ENCODE peak calls at places on chromosome 14, in six cellular contexts. Z is K562, O is SK-N-SH, R is GM12878, K is HepG2, I is H1. L is an unnamed sample.

GRCh38 chr14:102626530-102626929 is 34.1 kb downstream of the RCOR1 start:
- DNase-seq in O (no peak), Z (no peak), I (no peak), R (no peak), K (no peak), L (no peak)

GRCh38 chr14:68951800-68952540 is 27.1 kb downstream of the ACTN1 start:
- DNase-seq in Z (no peak), K (no peak), O (peak), I (no peak), R (no peak), L (no peak)

GRCh38 chr14:90559811-90560492 is 163.1 kb downstream of the CALM1 start:
- DNase-seq in R (no peak), K (no peak), O (no peak), Z (no peak), I (no peak), L (no peak)

GRCh38 chr14:75231320-75231719 is 47.3 kb upstream of the FOS start:
- DNase-seq in I (no peak), K (no peak), R (no peak), Z (no peak), O (no peak), L (no peak)

GRCh38 chr14:65879218-65880009 is 466.9 kb downstream of the FUT8 start:
- DNase-seq in K (no peak), Z (no peak), O (no peak), R (no peak), I (no peak), L (peak)

GRCh38 chr14:102908766-102909455 is 13.6 kb upstream of the AMN start:
- DNase-seq in K (no peak), O (peak), R (no peak), Z (no peak), I (no peak), L (no peak)

GRCh38 chr14:93318927-93319326 is 13.9 kb downstream of the BTBD7 start:
- DNase-seq in O (no peak), R (no peak), K (no peak), Z (no peak), I (no peak), L (no peak)

GRCh38 chr14:101072070-101072469 is 168.5 kb upstream of the RTL1 start:
- DNase-seq in I (no peak), R (no peak), O (peak), K (no peak), Z (no peak), L (no peak)

GRCh38 chr14:102007916-102008418 is 43.6 kb downstream of the DYNC1H1 start:
- DNase-seq in O (no peak), R (no peak), K (no peak), Z (no peak), I (no peak), L (no peak)

GRCh38 chr14:58298477-58298879 is at the start of gene ARID4A:
- DNase-seq in I (peak), Z (no peak), K (no peak), O (no peak), R (no peak), L (no peak)

GRCh38 chr14:29671034-29671433 is 256.6 kb downstream of the PRKD1 start:
- DNase-seq in K (no peak), R (no peak), O (no peak), I (no peak), Z (no peak), L (no peak)

GRCh38 chr14:90003526-90004312 is 48.0 kb downstream of the TDP1 start:
- DNase-seq in O (no peak), R (no peak), I (no peak), Z (no peak), K (no peak), L (no peak)

GRCh38 chr14:61536661-61537566 is 158.4 kb upstream of the HIF1A start:
- DNase-seq in R (no peak), I (no peak), K (peak), O (no peak), Z (no peak), L (peak)

GRCh38 chr14:62778847-62779246 is 266.4 kb downstream of the KCNH5 start:
- DNase-seq in I (no peak), R (no peak), Z (no peak), O (no peak), K (no peak), L (no peak)

GRCh38 chr14:68789002-68789797 is 3.7 kb downstream of the ZFP36L1 start:
- DNase-seq in Z (peak), O (peak), I (peak), K (peak), R (no peak), L (peak)

GRCh38 chr14:31411218-31411727 is 9.1 kb downstream of the HEATR5A start:
- DNase-seq in Z (no peak), I (no peak), K (no peak), O (no peak), R (no peak), L (no peak)

GRCh38 chr14:54776361-54777001 is 126.1 kb downstream of the GCH1 start:
- DNase-seq in R (peak), Z (no peak), K (no peak), I (no peak), O (peak), L (no peak)

GRCh38 chr14:20176330-20176729 is 14.4 kb upstream of the OR11G2 start:
- DNase-seq in K (no peak), I (no peak), O (no peak), R (no peak), Z (no peak), L (no peak)

GRCh38 chr14:45261209-45261608 is 8.2 kb upstream of the MIS18BP1 start:
- DNase-seq in K (no peak), O (no peak), R (no peak), Z (no peak), I (no peak), L (no peak)

GRCh38 chr14:84252706-84253105 is 1277.2 kb upstream of the FLRT2 start:
- DNase-seq in O (no peak), Z (no peak), K (no peak), I (no peak), R (no peak), L (no peak)

GRCh38 chr14:84250863-84251262 is 1279.1 kb upstream of the FLRT2 start:
- DNase-seq in R (no peak), K (no peak), Z (no peak), I (no peak), O (no peak), L (no peak)

DNA sequence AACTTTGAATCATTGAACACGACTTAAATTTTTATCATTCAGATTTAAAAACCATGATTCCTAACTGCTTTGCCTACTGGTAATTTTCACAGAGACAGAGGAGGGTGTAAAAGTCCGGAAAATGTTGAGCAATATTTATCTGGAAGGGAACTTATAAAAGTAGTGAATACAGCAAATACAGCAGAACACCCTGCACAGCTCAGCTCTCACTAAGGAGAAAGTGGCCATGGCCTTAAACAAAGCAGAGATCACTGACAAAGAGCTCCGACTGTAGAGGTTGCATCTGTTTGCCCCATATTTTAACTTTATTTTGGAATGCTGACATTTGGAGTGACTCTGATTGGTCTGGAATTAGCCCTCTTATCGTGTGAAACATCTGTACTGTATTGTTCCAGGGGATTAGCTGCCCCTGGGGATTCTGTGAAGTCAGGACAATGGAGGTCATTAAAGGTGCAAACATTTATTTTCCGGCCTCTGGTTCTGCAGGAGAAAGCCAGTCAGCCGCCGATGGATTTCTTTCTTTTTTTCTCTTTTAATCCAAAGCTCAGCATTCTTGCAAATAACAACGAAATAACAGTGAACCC is 1275.6 kb upstream of the FLRT2 start:
- DNase-seq in R (no peak), K (no peak), I (no peak), O (no peak), Z (no peak), L (no peak)
- TF ChIP-seq CHD2 in R (no peak), K (no peak), I (no peak), O (no peak), Z (no peak), L (no peak)

DNA sequence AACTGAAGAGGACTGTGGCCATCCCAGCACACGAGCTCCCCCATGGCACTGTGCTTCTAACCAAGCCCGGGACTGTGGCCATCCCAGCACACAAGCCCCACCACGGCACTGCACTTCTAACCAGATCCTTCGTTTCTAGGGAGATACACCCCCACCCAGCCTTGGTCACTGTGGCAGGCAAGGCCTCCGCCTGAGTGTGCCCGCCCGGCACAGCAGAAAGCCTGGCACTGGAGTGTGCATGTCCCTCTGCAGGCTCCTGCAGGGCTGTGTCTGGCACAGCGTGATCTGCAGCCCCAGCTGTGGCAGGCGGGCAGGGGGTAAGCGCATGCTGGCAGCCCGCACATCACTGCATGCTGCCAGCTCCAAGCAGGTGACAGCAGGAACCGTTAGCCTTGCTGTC is 49.8 kb downstream of the CCDC85C start:
- DNase-seq in O (no peak), Z (no peak), K (no peak), R (no peak), I (no peak), L (no peak)
- TF ChIP-seq CHD2 in O (no peak), Z (no peak), K (no peak), R (no peak), I (no peak), L (no peak)

DNA sequence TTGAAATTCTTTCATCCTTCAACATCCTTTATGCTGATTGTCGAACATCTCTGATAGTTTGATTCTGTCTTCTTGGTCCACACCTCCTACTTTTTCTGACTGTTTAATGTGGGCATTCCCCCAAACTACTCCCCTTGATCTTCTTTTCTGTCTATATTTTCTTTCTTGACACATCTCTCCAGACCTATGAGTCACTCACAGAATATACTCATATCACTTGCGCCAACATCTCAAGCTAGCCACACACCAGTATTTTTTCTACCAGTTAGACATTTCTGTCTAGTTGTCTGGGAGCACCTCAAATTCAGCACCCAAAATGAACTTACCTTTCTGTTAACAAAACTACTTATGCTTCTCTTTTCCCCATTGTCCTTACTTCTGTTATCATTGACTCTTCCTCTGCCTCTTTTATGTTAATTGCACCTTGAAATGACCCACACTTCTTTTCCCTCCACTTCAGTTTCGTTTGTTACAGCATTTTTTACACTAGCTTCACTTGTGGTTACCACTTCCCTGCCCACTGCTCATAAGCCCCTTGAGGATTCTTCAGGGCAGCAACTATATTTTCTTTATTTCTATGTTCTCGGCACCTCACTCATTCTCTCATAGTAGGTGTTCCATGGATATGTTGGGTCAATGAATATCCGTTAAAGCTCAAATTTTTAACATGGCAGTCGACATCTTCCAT is 33.5 kb downstream of the TSHR start:
- DNase-seq in Z (no peak), K (no peak), O (no peak), R (no peak), I (no peak), L (no peak)
- TF ChIP-seq CHD2 in Z (no peak), K (no peak), O (no peak), R (no peak), I (no peak), L (no peak)

GRCh38 chr14:73758392-73759182 is 44.4 kb upstream of the PNMA1 start:
- DNase-seq in O (peak), R (no peak), K (peak), Z (peak), I (peak), L (peak)

GRCh38 chr14:73760598-73761586 is 46.7 kb upstream of the PNMA1 start:
- DNase-seq in Z (no peak), K (no peak), O (no peak), R (no peak), I (no peak), L (no peak)

GRCh38 chr14:73757876-73758391 is 43.8 kb upstream of the PNMA1 start:
- DNase-seq in I (no peak), O (peak), R (no peak), K (no peak), Z (no peak), L (no peak)

GRCh38 chr14:73759714-73760597 is 45.8 kb upstream of the PNMA1 start:
- DNase-seq in R (peak), O (peak), I (peak), K (peak), Z (peak), L (peak)

DNA sequence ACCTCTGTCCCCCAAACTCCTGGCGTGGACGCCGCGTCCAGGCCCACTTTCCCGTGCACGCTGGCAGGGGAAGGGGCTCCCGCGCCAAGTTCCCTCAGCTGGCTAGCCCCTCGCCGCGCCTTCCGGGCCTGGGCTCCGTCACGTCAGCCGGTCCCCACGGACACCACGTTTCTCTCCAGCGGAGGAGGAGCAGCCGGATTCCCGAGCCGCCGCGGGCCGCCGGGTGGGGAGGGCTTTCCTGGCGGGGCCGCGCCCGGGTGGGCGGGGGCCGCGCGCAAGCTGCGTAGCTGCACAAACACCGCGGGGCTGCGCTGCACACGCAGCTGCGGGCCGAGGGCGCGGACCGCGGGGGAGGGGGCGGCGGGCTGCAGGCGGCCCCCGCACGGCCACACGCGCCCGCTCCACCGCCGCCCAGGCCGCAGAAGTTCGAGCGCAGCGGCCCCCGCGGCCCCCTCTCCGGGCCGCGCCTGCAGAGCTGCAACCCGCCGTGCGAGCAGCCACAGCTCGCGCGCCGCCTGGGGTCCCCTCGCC is 45.1 kb upstream of the PNMA1 start:
- DNase-seq in O (peak), R (no peak), I (no peak), K (no peak), Z (peak), L (no peak)
- TF ChIP-seq CHD2 in O (no peak), R (no peak), I (no peak), K (no peak), Z (no peak), L (no peak)

L was measured in A549.